ENCODE peak calls at places on chromosomes 5 and 9, in nine cellular contexts. F, A, N, Y, P, C, Z, L and X are unnamed samples.

GRCh38 chr5:149271717-149272558 is at the start of gene AFAP1L1:
- DNase-seq in F (no peak), A (no peak), N (peak; percentile 69), Y (peak; percentile 71), P (peak; percentile 55), C (no peak), Z (peak; percentile 82), L (peak; percentile 89), X (no peak)

GRCh38 chr5:103283869-103284268 is 25.3 kb downstream of the MACIR start:
- DNase-seq in F (no peak), A (no peak), N (no peak), Y (no peak), P (no peak), C (no peak), Z (no peak), L (no peak), X (no peak)

GRCh38 chr5:65943771-65944170 is 17.4 kb downstream of the ERBIN start:
- DNase-seq in F (no peak), A (no peak), N (no peak), Y (no peak), P (no peak), C (no peak), Z (no peak), L (no peak), X (no peak)

GRCh38 chr9:69081261-69081660 is 45.7 kb downstream of the FXN start:
- DNase-seq in F (no peak), A (no peak), N (no peak), Y (no peak), P (no peak), C (no peak), Z (no peak), L (no peak), X (no peak)

GRCh38 chr5:98314262-98314661 is 459.2 kb upstream of the RGMB start:
- DNase-seq in F (no peak), A (no peak), N (no peak), Y (no peak), P (no peak), C (no peak), Z (no peak), L (no peak), X (no peak)

GRCh38 chr5:53249529-53249928 is 140.0 kb upstream of the MOCS2 start:
- DNase-seq in F (no peak), A (no peak), N (no peak), Y (no peak), P (no peak), C (no peak), Z (no peak), L (no peak), X (no peak)

GRCh38 chr9:131214457-131214856 is 61.9 kb downstream of the FAM78A start:
- DNase-seq in F (no peak), A (no peak), N (no peak), Y (no peak), P (no peak), C (no peak), Z (no peak), L (no peak), X (no peak)

GRCh38 chr9:122055668-122056067 is 37.4 kb downstream of the TTLL11 start:
- DNase-seq in F (no peak), A (no peak), N (no peak), Y (no peak), P (no peak), C (no peak), Z (no peak), L (no peak), X (no peak)

GRCh38 chr9:128340691-128341434 is 536 bp downstream of the SLC27A4 start:
- DNase-seq in F (no peak), A (no peak), N (no peak), Y (no peak), P (no peak), C (peak; percentile 14), Z (peak; percentile 37), L (no peak), X (no peak)

GRCh38 chr9:116267021-116267420 is 113.4 kb downstream of the PAPPA start:
- DNase-seq in F (no peak), A (no peak), N (no peak), Y (no peak), P (no peak), C (no peak), Z (no peak), L (no peak), X (no peak)